ENCODE peak calls at places on chromosomes 3 and 15, in seven cellular contexts. K is glutamatergic neuron; R is NCI-H774; C is RCC 7860; D is stimulated activated CD4-positive, alpha-beta T cell treated with anti-CD3 and anti-CD28 coated beads, Interleukin-2, amount 100 ng/mL, for 48 hours; X is ovary; H is AG10803. F is an unnamed sample.

GRCh38 chr15:35693887-35694286 is 147.9 kb upstream of the DPH6 start:
- DNase-seq in K (no peak), R (no peak), C (peak), D (no peak), X (no peak), H (no peak), F (no peak)

GRCh38 chr3:127052121-127052561 is 69.2 kb downstream of the PLXNA1 start:
- DNase-seq in K (no peak), R (no peak), C (no peak), D (no peak), X (no peak), H (peak), F (no peak)

GRCh38 chr3:23740517-23741402 is 65.0 kb upstream of the UBE2E1 start:
- DNase-seq in K (no peak), R (no peak), C (peak), D (no peak), X (no peak), H (no peak), F (no peak)

GRCh38 chr3:15315003-15315402 is 17.4 kb downstream of the SH3BP5 start:
- DNase-seq in K (no peak), R (no peak), C (no peak), D (no peak), X (no peak), H (peak), F (no peak)

GRCh38 chr3:153163349-153164008 is 1.5 kb downstream of the RAP2B start:
- DNase-seq in K (no peak), R (no peak), C (no peak), D (no peak), X (peak), H (peak), F (no peak)

GRCh38 chr15:48202068-48202467 is 4.0 kb upstream of the SLC12A1 start:
- DNase-seq in K (no peak), R (no peak), C (no peak), D (no peak), X (no peak), H (no peak), F (no peak)

GRCh38 chr15:66921319-66921718 is 144.1 kb upstream of the SMAD3 start:
- DNase-seq in K (no peak), R (no peak), C (no peak), D (no peak), X (no peak), H (no peak), F (no peak)

GRCh38 chr3:157868168-157868567 is 238.1 kb downstream of the SHOX2 start:
- DNase-seq in K (no peak), R (no peak), C (no peak), D (no peak), X (no peak), H (peak), F (no peak)

GRCh38 chr3:10164546-10165393 is at the start of gene IRAK2:
- DNase-seq in K (peak), R (peak), C (peak), D (peak), X (peak), H (peak), F (peak)

GRCh38 chr15:99441871-99442267 is 123.9 kb upstream of the MEF2A start:
- DNase-seq in K (peak), R (no peak), C (no peak), D (no peak), X (no peak), H (no peak), F (no peak)

GRCh38 chr3:46659285-46659684 is 34.2 kb downstream of the ALS2CL start:
- DNase-seq in K (no peak), R (no peak), C (no peak), D (no peak), X (no peak), H (no peak), F (peak)

F was measured in retina.